ENCODE peak calls at places on chromosomes 6 and 20, in nine cellular contexts. A is fibroblast of the aortic adventitia; T is GM12892; G is iPS-NIHi11; L is naive B cell; D is EH; W is vagina; U is RWPE1; B is CD8-positive, alpha-beta memory T cell. X is an unnamed sample.

GRCh38 chr6:57134954-57135353 is 37.2 kb upstream of the BAG2 start:
- DNase-seq in L (no peak), W (no peak), D (no peak), B (no peak), A (no peak), U (no peak), G (no peak), T (no peak), X (no peak)

GRCh38 chr6:28167068-28167467 is 25.4 kb downstream of the ZKSCAN8 start:
- DNase-seq in U (peak), W (no peak), D (peak), A (peak), T (no peak), G (no peak), L (no peak), B (no peak), X (peak)

GRCh38 chr20:61925555-61926252 is 140.0 kb downstream of the TAF4 start:
- DNase-seq in B (no peak), D (no peak), L (no peak), T (no peak), A (peak), W (no peak), U (peak), G (no peak), X (peak)

GRCh38 chr20:44650777-44651493 is 564 bp downstream of the ADA start:
- DNase-seq in A (peak), D (peak), T (no peak), U (no peak), L (no peak), G (no peak), W (no peak), B (no peak), X (no peak)

GRCh38 chr6:53492860-53493634 is 51.9 kb downstream of the GCLC start:
- DNase-seq in A (peak), G (peak), T (no peak), B (peak), W (no peak), L (peak), U (peak), D (peak), X (peak)

GRCh38 chr20:58112017-58112781 is 116.3 kb downstream of the ANKRD60 start:
- DNase-seq in T (no peak), B (no peak), A (peak), U (peak), W (peak), D (peak), G (no peak), L (no peak), X (peak)

GRCh38 chr6:42367353-42368011 is 84.2 kb downstream of the TRERF1 start:
- DNase-seq in T (peak), B (no peak), L (no peak), U (no peak), G (no peak), W (no peak), A (no peak), D (peak), X (no peak)

GRCh38 chr6:155448823-155449789 is 6.5 kb downstream of the NOX3 start:
- DNase-seq in T (no peak), G (no peak), B (no peak), D (peak), L (no peak), W (no peak), U (no peak), A (no peak), X (no peak)

GRCh38 chr20:22098451-22098850 is 393.0 kb downstream of the PAX1 start:
- DNase-seq in D (no peak), B (no peak), T (no peak), L (no peak), U (no peak), W (no peak), G (no peak), A (no peak), X (no peak)

GRCh38 chr6:129893513-129894098 is 32.5 kb upstream of the TMEM244 start:
- DNase-seq in A (peak), D (peak), G (peak), L (no peak), T (no peak), B (peak), U (peak), W (no peak), X (peak)

GRCh38 chr6:158830736-158831135 is 11.6 kb upstream of the EZR start:
- DNase-seq in D (no peak), W (no peak), L (no peak), A (no peak), T (no peak), G (no peak), U (no peak), B (no peak), X (no peak)

GRCh38 chr20:20551409-20551808 is 161.0 kb downstream of the RALGAPA2 start:
- DNase-seq in L (no peak), B (no peak), W (no peak), T (no peak), G (no peak), D (no peak), A (no peak), U (no peak), X (peak)

GRCh38 chr6:52994031-52994788 is 874 bp downstream of the GSTA4 start:
- DNase-seq in G (peak), T (no peak), B (no peak), U (peak), D (peak), W (no peak), A (peak), L (no peak), X (peak)

GRCh38 chr20:44746367-44747165 is 901 bp downstream of the KCNK15 start:
- DNase-seq in T (no peak), A (no peak), D (no peak), U (no peak), W (no peak), G (peak), L (no peak), B (no peak), X (no peak)

GRCh38 chr6:13873288-13874190 is 51.2 kb upstream of the RNF182 start:
- DNase-seq in A (no peak), D (peak), G (peak), W (peak), L (peak), T (peak), B (peak), U (peak), X (peak)

GRCh38 chr6:112272799-112273198 is 18.4 kb upstream of the LAMA4 start:
- DNase-seq in B (no peak), L (no peak), D (no peak), T (no peak), G (no peak), A (no peak), W (no peak), U (no peak), X (no peak)

GRCh38 chr6:77650098-77650663 is 2.7 kb upstream of the MEI4 start:
- DNase-seq in U (no peak), B (no peak), W (no peak), G (peak), A (no peak), T (no peak), L (no peak), D (no peak), X (no peak)

X was measured in PC-3.